ENCODE peak calls at places on chromosome 13, in eight cellular contexts. One of them, this sample, is unnamed.

GRCh38 chr13:102825921-102826706 is 19.7 kb upstream of the ERCC5 start:
- DNase-seq in ecto neural progenitor cell: no peak
- DNase-seq in thoracic aorta: no peak
- DNase-seq in hypothalamus: peak; percentile 8
- DNase-seq in C1 segment of cervical spinal cord: no peak
- DNase-seq in NCI-H2081: no peak
- DNase-seq in activated gamma-delta T cell treated with anti-CD3 and anti-CD28 coated beads, Interleukin-2, amount 50 U/mL, for 16 hours: no peak
- DNase-seq in activated CD4-positive, alpha-beta T cell treated with anti-CD3 and anti-CD28 coated beads, Interleukin-2, amount 50 U/mL, for 4 hours: no peak
- DNase-seq in this sample: no peak

GRCh38 chr13:21326155-21327030 is 132.7 kb downstream of the ZDHHC20 start:
- DNase-seq in ecto neural progenitor cell: peak; percentile 76
- DNase-seq in thoracic aorta: no peak
- DNase-seq in hypothalamus: peak; percentile 71
- DNase-seq in C1 segment of cervical spinal cord: peak; percentile 47
- DNase-seq in NCI-H2081: no peak
- DNase-seq in activated gamma-delta T cell treated with anti-CD3 and anti-CD28 coated beads, Interleukin-2, amount 50 U/mL, for 16 hours: peak; percentile 9
- DNase-seq in activated CD4-positive, alpha-beta T cell treated with anti-CD3 and anti-CD28 coated beads, Interleukin-2, amount 50 U/mL, for 4 hours: no peak
- DNase-seq in this sample: peak; percentile 63

GRCh38 chr13:113964251-113964995 is 9.5 kb downstream of the C13orf46 start:
- DNase-seq in ecto neural progenitor cell: no peak
- DNase-seq in thoracic aorta: no peak
- DNase-seq in hypothalamus: no peak
- DNase-seq in C1 segment of cervical spinal cord: no peak
- DNase-seq in NCI-H2081: no peak
- DNase-seq in activated gamma-delta T cell treated with anti-CD3 and anti-CD28 coated beads, Interleukin-2, amount 50 U/mL, for 16 hours: no peak
- DNase-seq in activated CD4-positive, alpha-beta T cell treated with anti-CD3 and anti-CD28 coated beads, Interleukin-2, amount 50 U/mL, for 4 hours: no peak
- DNase-seq in this sample: peak; percentile 49

GRCh38 chr13:36685912-36686311 is 12.1 kb downstream of the SERTM1 start:
- DNase-seq in ecto neural progenitor cell: no peak
- DNase-seq in thoracic aorta: no peak
- DNase-seq in hypothalamus: no peak
- DNase-seq in C1 segment of cervical spinal cord: no peak
- DNase-seq in NCI-H2081: no peak
- DNase-seq in activated gamma-delta T cell treated with anti-CD3 and anti-CD28 coated beads, Interleukin-2, amount 50 U/mL, for 16 hours: no peak
- DNase-seq in activated CD4-positive, alpha-beta T cell treated with anti-CD3 and anti-CD28 coated beads, Interleukin-2, amount 50 U/mL, for 4 hours: no peak
- DNase-seq in this sample: no peak

GRCh38 chr13:67084066-67084465 is 146.1 kb downstream of the PCDH9 start:
- DNase-seq in ecto neural progenitor cell: no peak
- DNase-seq in thoracic aorta: no peak
- DNase-seq in hypothalamus: no peak
- DNase-seq in C1 segment of cervical spinal cord: no peak
- DNase-seq in NCI-H2081: no peak
- DNase-seq in activated gamma-delta T cell treated with anti-CD3 and anti-CD28 coated beads, Interleukin-2, amount 50 U/mL, for 16 hours: no peak
- DNase-seq in activated CD4-positive, alpha-beta T cell treated with anti-CD3 and anti-CD28 coated beads, Interleukin-2, amount 50 U/mL, for 4 hours: no peak
- DNase-seq in this sample: no peak

GRCh38 chr13:76848596-76848995 is 37.6 kb downstream of the KCTD12 start:
- DNase-seq in ecto neural progenitor cell: no peak
- DNase-seq in thoracic aorta: no peak
- DNase-seq in hypothalamus: no peak
- DNase-seq in C1 segment of cervical spinal cord: no peak
- DNase-seq in NCI-H2081: peak; percentile 62
- DNase-seq in activated gamma-delta T cell treated with anti-CD3 and anti-CD28 coated beads, Interleukin-2, amount 50 U/mL, for 16 hours: no peak
- DNase-seq in activated CD4-positive, alpha-beta T cell treated with anti-CD3 and anti-CD28 coated beads, Interleukin-2, amount 50 U/mL, for 4 hours: no peak
- DNase-seq in this sample: no peak

GRCh38 chr13:103283451-103283820 is 217.2 kb upstream of the SLC10A2 start:
- DNase-seq in ecto neural progenitor cell: no peak
- DNase-seq in thoracic aorta: no peak
- DNase-seq in hypothalamus: no peak
- DNase-seq in C1 segment of cervical spinal cord: no peak
- DNase-seq in NCI-H2081: no peak
- DNase-seq in activated gamma-delta T cell treated with anti-CD3 and anti-CD28 coated beads, Interleukin-2, amount 50 U/mL, for 16 hours: no peak
- DNase-seq in activated CD4-positive, alpha-beta T cell treated with anti-CD3 and anti-CD28 coated beads, Interleukin-2, amount 50 U/mL, for 4 hours: no peak
- DNase-seq in this sample: no peak

GRCh38 chr13:24624801-24625231 is 55.4 kb upstream of the ATP12A start:
- DNase-seq in ecto neural progenitor cell: no peak
- DNase-seq in thoracic aorta: no peak
- DNase-seq in hypothalamus: no peak
- DNase-seq in C1 segment of cervical spinal cord: no peak
- DNase-seq in NCI-H2081: no peak
- DNase-seq in activated gamma-delta T cell treated with anti-CD3 and anti-CD28 coated beads, Interleukin-2, amount 50 U/mL, for 16 hours: no peak
- DNase-seq in activated CD4-positive, alpha-beta T cell treated with anti-CD3 and anti-CD28 coated beads, Interleukin-2, amount 50 U/mL, for 4 hours: no peak
- DNase-seq in this sample: no peak

GRCh38 chr13:71274923-71275593 is 591.9 kb downstream of the DACH1 start:
- DNase-seq in ecto neural progenitor cell: no peak
- DNase-seq in thoracic aorta: no peak
- DNase-seq in hypothalamus: no peak
- DNase-seq in C1 segment of cervical spinal cord: no peak
- DNase-seq in NCI-H2081: no peak
- DNase-seq in activated gamma-delta T cell treated with anti-CD3 and anti-CD28 coated beads, Interleukin-2, amount 50 U/mL, for 16 hours: no peak
- DNase-seq in activated CD4-positive, alpha-beta T cell treated with anti-CD3 and anti-CD28 coated beads, Interleukin-2, amount 50 U/mL, for 4 hours: no peak
- DNase-seq in this sample: no peak

GRCh38 chr13:82477436-82477835 is 1404.8 kb downstream of the SLITRK1 start:
- DNase-seq in ecto neural progenitor cell: no peak
- DNase-seq in thoracic aorta: no peak
- DNase-seq in hypothalamus: no peak
- DNase-seq in C1 segment of cervical spinal cord: no peak
- DNase-seq in NCI-H2081: no peak
- DNase-seq in activated gamma-delta T cell treated with anti-CD3 and anti-CD28 coated beads, Interleukin-2, amount 50 U/mL, for 16 hours: no peak
- DNase-seq in activated CD4-positive, alpha-beta T cell treated with anti-CD3 and anti-CD28 coated beads, Interleukin-2, amount 50 U/mL, for 4 hours: no peak
- DNase-seq in this sample: no peak

GRCh38 chr13:34805347-34805746 is 136.7 kb upstream of the NBEA start:
- DNase-seq in ecto neural progenitor cell: no peak
- DNase-seq in thoracic aorta: no peak
- DNase-seq in hypothalamus: no peak
- DNase-seq in C1 segment of cervical spinal cord: no peak
- DNase-seq in NCI-H2081: no peak
- DNase-seq in activated gamma-delta T cell treated with anti-CD3 and anti-CD28 coated beads, Interleukin-2, amount 50 U/mL, for 16 hours: no peak
- DNase-seq in activated CD4-positive, alpha-beta T cell treated with anti-CD3 and anti-CD28 coated beads, Interleukin-2, amount 50 U/mL, for 4 hours: no peak
- DNase-seq in this sample: no peak

GRCh38 chr13:99417151-99417820 is 84.0 kb upstream of the TM9SF2 start:
- DNase-seq in ecto neural progenitor cell: no peak
- DNase-seq in thoracic aorta: no peak
- DNase-seq in hypothalamus: no peak
- DNase-seq in C1 segment of cervical spinal cord: no peak
- DNase-seq in NCI-H2081: no peak
- DNase-seq in activated gamma-delta T cell treated with anti-CD3 and anti-CD28 coated beads, Interleukin-2, amount 50 U/mL, for 16 hours: no peak
- DNase-seq in activated CD4-positive, alpha-beta T cell treated with anti-CD3 and anti-CD28 coated beads, Interleukin-2, amount 50 U/mL, for 4 hours: no peak
- DNase-seq in this sample: no peak

GRCh38 chr13:80054806-80055205 is 286.1 kb downstream of the SPRY2 start:
- DNase-seq in ecto neural progenitor cell: no peak
- DNase-seq in thoracic aorta: no peak
- DNase-seq in hypothalamus: no peak
- DNase-seq in C1 segment of cervical spinal cord: no peak
- DNase-seq in NCI-H2081: no peak
- DNase-seq in activated gamma-delta T cell treated with anti-CD3 and anti-CD28 coated beads, Interleukin-2, amount 50 U/mL, for 16 hours: no peak
- DNase-seq in activated CD4-positive, alpha-beta T cell treated with anti-CD3 and anti-CD28 coated beads, Interleukin-2, amount 50 U/mL, for 4 hours: no peak
- DNase-seq in this sample: no peak

GRCh38 chr13:99314640-99315176 is 7.5 kb upstream of the GPR183 start:
- DNase-seq in ecto neural progenitor cell: no peak
- DNase-seq in thoracic aorta: no peak
- DNase-seq in hypothalamus: no peak
- DNase-seq in C1 segment of cervical spinal cord: no peak
- DNase-seq in NCI-H2081: peak; percentile 38
- DNase-seq in activated gamma-delta T cell treated with anti-CD3 and anti-CD28 coated beads, Interleukin-2, amount 50 U/mL, for 16 hours: peak; percentile 45
- DNase-seq in activated CD4-positive, alpha-beta T cell treated with anti-CD3 and anti-CD28 coated beads, Interleukin-2, amount 50 U/mL, for 4 hours: peak; percentile 59
- DNase-seq in this sample: no peak

GRCh38 chr13:34720618-34721017 is 221.5 kb upstream of the NBEA start:
- DNase-seq in ecto neural progenitor cell: no peak
- DNase-seq in thoracic aorta: no peak
- DNase-seq in hypothalamus: no peak
- DNase-seq in C1 segment of cervical spinal cord: no peak
- DNase-seq in NCI-H2081: no peak
- DNase-seq in activated gamma-delta T cell treated with anti-CD3 and anti-CD28 coated beads, Interleukin-2, amount 50 U/mL, for 16 hours: no peak
- DNase-seq in activated CD4-positive, alpha-beta T cell treated with anti-CD3 and anti-CD28 coated beads, Interleukin-2, amount 50 U/mL, for 4 hours: no peak
- DNase-seq in this sample: no peak

GRCh38 chr13:46119883-46120614 is 15.2 kb upstream of the CPB2 start:
- DNase-seq in ecto neural progenitor cell: no peak
- DNase-seq in thoracic aorta: no peak
- DNase-seq in hypothalamus: no peak
- DNase-seq in C1 segment of cervical spinal cord: no peak
- DNase-seq in NCI-H2081: no peak
- DNase-seq in activated gamma-delta T cell treated with anti-CD3 and anti-CD28 coated beads, Interleukin-2, amount 50 U/mL, for 16 hours: no peak
- DNase-seq in activated CD4-positive, alpha-beta T cell treated with anti-CD3 and anti-CD28 coated beads, Interleukin-2, amount 50 U/mL, for 4 hours: no peak
- DNase-seq in this sample: no peak

GRCh38 chr13:72696590-72696989 is 30.8 kb downstream of the MZT1 start:
- DNase-seq in ecto neural progenitor cell: no peak
- DNase-seq in thoracic aorta: no peak
- DNase-seq in hypothalamus: no peak
- DNase-seq in C1 segment of cervical spinal cord: no peak
- DNase-seq in NCI-H2081: peak; percentile 15
- DNase-seq in activated gamma-delta T cell treated with anti-CD3 and anti-CD28 coated beads, Interleukin-2, amount 50 U/mL, for 16 hours: no peak
- DNase-seq in activated CD4-positive, alpha-beta T cell treated with anti-CD3 and anti-CD28 coated beads, Interleukin-2, amount 50 U/mL, for 4 hours: no peak
- DNase-seq in this sample: no peak

GRCh38 chr13:26335158-26335557 is 81.2 kb downstream of the CDK8 start:
- DNase-seq in ecto neural progenitor cell: no peak
- DNase-seq in thoracic aorta: no peak
- DNase-seq in hypothalamus: no peak
- DNase-seq in C1 segment of cervical spinal cord: no peak
- DNase-seq in NCI-H2081: no peak
- DNase-seq in activated gamma-delta T cell treated with anti-CD3 and anti-CD28 coated beads, Interleukin-2, amount 50 U/mL, for 16 hours: no peak
- DNase-seq in activated CD4-positive, alpha-beta T cell treated with anti-CD3 and anti-CD28 coated beads, Interleukin-2, amount 50 U/mL, for 4 hours: no peak
- DNase-seq in this sample: no peak

GRCh38 chr13:110283661-110284516 is 23.1 kb downstream of the COL4A1 start:
- DNase-seq in ecto neural progenitor cell: peak; percentile 27
- DNase-seq in thoracic aorta: no peak
- DNase-seq in hypothalamus: no peak
- DNase-seq in C1 segment of cervical spinal cord: no peak
- DNase-seq in NCI-H2081: no peak
- DNase-seq in activated gamma-delta T cell treated with anti-CD3 and anti-CD28 coated beads, Interleukin-2, amount 50 U/mL, for 16 hours: no peak
- DNase-seq in activated CD4-positive, alpha-beta T cell treated with anti-CD3 and anti-CD28 coated beads, Interleukin-2, amount 50 U/mL, for 4 hours: no peak
- DNase-seq in this sample: no peak

GRCh38 chr13:79805317-79805716 is 324.4 kb downstream of the NDFIP2 start:
- DNase-seq in ecto neural progenitor cell: no peak
- DNase-seq in thoracic aorta: no peak
- DNase-seq in hypothalamus: no peak
- DNase-seq in C1 segment of cervical spinal cord: no peak
- DNase-seq in NCI-H2081: no peak
- DNase-seq in activated gamma-delta T cell treated with anti-CD3 and anti-CD28 coated beads, Interleukin-2, amount 50 U/mL, for 16 hours: no peak
- DNase-seq in activated CD4-positive, alpha-beta T cell treated with anti-CD3 and anti-CD28 coated beads, Interleukin-2, amount 50 U/mL, for 4 hours: no peak
- DNase-seq in this sample: no peak

GRCh38 chr13:47901451-47901850 is 99.6 kb downstream of the SUCLA2 start:
- DNase-seq in ecto neural progenitor cell: no peak
- DNase-seq in thoracic aorta: no peak
- DNase-seq in hypothalamus: no peak
- DNase-seq in C1 segment of cervical spinal cord: no peak
- DNase-seq in NCI-H2081: no peak
- DNase-seq in activated gamma-delta T cell treated with anti-CD3 and anti-CD28 coated beads, Interleukin-2, amount 50 U/mL, for 16 hours: no peak
- DNase-seq in activated CD4-positive, alpha-beta T cell treated with anti-CD3 and anti-CD28 coated beads, Interleukin-2, amount 50 U/mL, for 4 hours: no peak
- DNase-seq in this sample: no peak

GRCh38 chr13:112859817-112860190 is 109.2 kb upstream of the MCF2L start:
- DNase-seq in ecto neural progenitor cell: no peak
- DNase-seq in thoracic aorta: no peak
- DNase-seq in hypothalamus: no peak
- DNase-seq in C1 segment of cervical spinal cord: no peak
- DNase-seq in NCI-H2081: no peak
- DNase-seq in activated gamma-delta T cell treated with anti-CD3 and anti-CD28 coated beads, Interleukin-2, amount 50 U/mL, for 16 hours: no peak
- DNase-seq in activated CD4-positive, alpha-beta T cell treated with anti-CD3 and anti-CD28 coated beads, Interleukin-2, amount 50 U/mL, for 4 hours: no peak
- DNase-seq in this sample: peak; percentile 82

GRCh38 chr13:106446011-106446410 is 89.5 kb downstream of the EFNB2 start:
- DNase-seq in ecto neural progenitor cell: no peak
- DNase-seq in thoracic aorta: no peak
- DNase-seq in hypothalamus: no peak
- DNase-seq in C1 segment of cervical spinal cord: no peak
- DNase-seq in NCI-H2081: no peak
- DNase-seq in activated gamma-delta T cell treated with anti-CD3 and anti-CD28 coated beads, Interleukin-2, amount 50 U/mL, for 16 hours: no peak
- DNase-seq in activated CD4-positive, alpha-beta T cell treated with anti-CD3 and anti-CD28 coated beads, Interleukin-2, amount 50 U/mL, for 4 hours: no peak
- DNase-seq in this sample: no peak

GRCh38 chr13:108437496-108437895 is 168.0 kb downstream of the TNFSF13B start:
- DNase-seq in ecto neural progenitor cell: no peak
- DNase-seq in thoracic aorta: no peak
- DNase-seq in hypothalamus: no peak
- DNase-seq in C1 segment of cervical spinal cord: no peak
- DNase-seq in NCI-H2081: no peak
- DNase-seq in activated gamma-delta T cell treated with anti-CD3 and anti-CD28 coated beads, Interleukin-2, amount 50 U/mL, for 16 hours: no peak
- DNase-seq in activated CD4-positive, alpha-beta T cell treated with anti-CD3 and anti-CD28 coated beads, Interleukin-2, amount 50 U/mL, for 4 hours: no peak
- DNase-seq in this sample: no peak

GRCh38 chr13:94162289-94162688 is 317.2 kb downstream of the DCT start:
- DNase-seq in ecto neural progenitor cell: no peak
- DNase-seq in thoracic aorta: no peak
- DNase-seq in hypothalamus: no peak
- DNase-seq in C1 segment of cervical spinal cord: no peak
- DNase-seq in NCI-H2081: no peak
- DNase-seq in activated gamma-delta T cell treated with anti-CD3 and anti-CD28 coated beads, Interleukin-2, amount 50 U/mL, for 16 hours: no peak
- DNase-seq in activated CD4-positive, alpha-beta T cell treated with anti-CD3 and anti-CD28 coated beads, Interleukin-2, amount 50 U/mL, for 4 hours: no peak
- DNase-seq in this sample: no peak

GRCh38 chr13:109694972-109695371 is 91.4 kb downstream of the IRS2 start:
- DNase-seq in ecto neural progenitor cell: no peak
- DNase-seq in thoracic aorta: no peak
- DNase-seq in hypothalamus: no peak
- DNase-seq in C1 segment of cervical spinal cord: no peak
- DNase-seq in NCI-H2081: no peak
- DNase-seq in activated gamma-delta T cell treated with anti-CD3 and anti-CD28 coated beads, Interleukin-2, amount 50 U/mL, for 16 hours: no peak
- DNase-seq in activated CD4-positive, alpha-beta T cell treated with anti-CD3 and anti-CD28 coated beads, Interleukin-2, amount 50 U/mL, for 4 hours: no peak
- DNase-seq in this sample: no peak

GRCh38 chr13:97977376-97977705 is 23.9 kb downstream of the IPO5 start:
- DNase-seq in ecto neural progenitor cell: no peak
- DNase-seq in thoracic aorta: no peak
- DNase-seq in hypothalamus: no peak
- DNase-seq in C1 segment of cervical spinal cord: no peak
- DNase-seq in NCI-H2081: no peak
- DNase-seq in activated gamma-delta T cell treated with anti-CD3 and anti-CD28 coated beads, Interleukin-2, amount 50 U/mL, for 16 hours: no peak
- DNase-seq in activated CD4-positive, alpha-beta T cell treated with anti-CD3 and anti-CD28 coated beads, Interleukin-2, amount 50 U/mL, for 4 hours: no peak
- DNase-seq in this sample: no peak

GRCh38 chr13:100176781-100177389 is 88.0 kb downstream of the PCCA start:
- DNase-seq in ecto neural progenitor cell: no peak
- DNase-seq in thoracic aorta: no peak
- DNase-seq in hypothalamus: no peak
- DNase-seq in C1 segment of cervical spinal cord: no peak
- DNase-seq in NCI-H2081: peak; percentile 70
- DNase-seq in activated gamma-delta T cell treated with anti-CD3 and anti-CD28 coated beads, Interleukin-2, amount 50 U/mL, for 16 hours: no peak
- DNase-seq in activated CD4-positive, alpha-beta T cell treated with anti-CD3 and anti-CD28 coated beads, Interleukin-2, amount 50 U/mL, for 4 hours: no peak
- DNase-seq in this sample: no peak

GRCh38 chr13:37910790-37911189 is 41.2 kb upstream of the TRPC4 start:
- DNase-seq in ecto neural progenitor cell: no peak
- DNase-seq in thoracic aorta: no peak
- DNase-seq in hypothalamus: no peak
- DNase-seq in C1 segment of cervical spinal cord: no peak
- DNase-seq in NCI-H2081: no peak
- DNase-seq in activated gamma-delta T cell treated with anti-CD3 and anti-CD28 coated beads, Interleukin-2, amount 50 U/mL, for 16 hours: no peak
- DNase-seq in activated CD4-positive, alpha-beta T cell treated with anti-CD3 and anti-CD28 coated beads, Interleukin-2, amount 50 U/mL, for 4 hours: no peak
- DNase-seq in this sample: no peak

GRCh38 chr13:47661076-47661475 is 340.0 kb downstream of the SUCLA2 start:
- DNase-seq in ecto neural progenitor cell: no peak
- DNase-seq in thoracic aorta: no peak
- DNase-seq in hypothalamus: no peak
- DNase-seq in C1 segment of cervical spinal cord: no peak
- DNase-seq in NCI-H2081: no peak
- DNase-seq in activated gamma-delta T cell treated with anti-CD3 and anti-CD28 coated beads, Interleukin-2, amount 50 U/mL, for 16 hours: no peak
- DNase-seq in activated CD4-positive, alpha-beta T cell treated with anti-CD3 and anti-CD28 coated beads, Interleukin-2, amount 50 U/mL, for 4 hours: no peak
- DNase-seq in this sample: no peak

GRCh38 chr13:30125422-30126073 is 181.8 kb downstream of the KATNAL1 start:
- DNase-seq in ecto neural progenitor cell: no peak
- DNase-seq in thoracic aorta: no peak
- DNase-seq in hypothalamus: peak; percentile 25
- DNase-seq in C1 segment of cervical spinal cord: no peak
- DNase-seq in NCI-H2081: no peak
- DNase-seq in activated gamma-delta T cell treated with anti-CD3 and anti-CD28 coated beads, Interleukin-2, amount 50 U/mL, for 16 hours: no peak
- DNase-seq in activated CD4-positive, alpha-beta T cell treated with anti-CD3 and anti-CD28 coated beads, Interleukin-2, amount 50 U/mL, for 4 hours: no peak
- DNase-seq in this sample: no peak

GRCh38 chr13:27665333-27665732 is 43.6 kb downstream of the POLR1D start:
- DNase-seq in ecto neural progenitor cell: no peak
- DNase-seq in thoracic aorta: no peak
- DNase-seq in hypothalamus: no peak
- DNase-seq in C1 segment of cervical spinal cord: no peak
- DNase-seq in NCI-H2081: no peak
- DNase-seq in activated gamma-delta T cell treated with anti-CD3 and anti-CD28 coated beads, Interleukin-2, amount 50 U/mL, for 16 hours: no peak
- DNase-seq in activated CD4-positive, alpha-beta T cell treated with anti-CD3 and anti-CD28 coated beads, Interleukin-2, amount 50 U/mL, for 4 hours: no peak
- DNase-seq in this sample: no peak

GRCh38 chr13:110920038-110920437 is 5.2 kb upstream of the ANKRD10 start:
- DNase-seq in ecto neural progenitor cell: no peak
- DNase-seq in thoracic aorta: no peak
- DNase-seq in hypothalamus: no peak
- DNase-seq in C1 segment of cervical spinal cord: no peak
- DNase-seq in NCI-H2081: no peak
- DNase-seq in activated gamma-delta T cell treated with anti-CD3 and anti-CD28 coated beads, Interleukin-2, amount 50 U/mL, for 16 hours: no peak
- DNase-seq in activated CD4-positive, alpha-beta T cell treated with anti-CD3 and anti-CD28 coated beads, Interleukin-2, amount 50 U/mL, for 4 hours: no peak
- DNase-seq in this sample: no peak

GRCh38 chr13:27024781-27025492 is 146.7 kb downstream of the USP12 start:
- DNase-seq in ecto neural progenitor cell: no peak
- DNase-seq in thoracic aorta: no peak
- DNase-seq in hypothalamus: no peak
- DNase-seq in C1 segment of cervical spinal cord: no peak
- DNase-seq in NCI-H2081: no peak
- DNase-seq in activated gamma-delta T cell treated with anti-CD3 and anti-CD28 coated beads, Interleukin-2, amount 50 U/mL, for 16 hours: no peak
- DNase-seq in activated CD4-positive, alpha-beta T cell treated with anti-CD3 and anti-CD28 coated beads, Interleukin-2, amount 50 U/mL, for 4 hours: no peak
- DNase-seq in this sample: no peak

This sample was measured in posterior cingulate gyrus.